ENCODE peak calls at places on chromosomes 13 and 19, in nine cellular contexts. I is A549, O is HepG2, N is H1, G is tibial nerve, D is sigmoid colon, H is HCT116, Z is stomach, E is thyroid gland. J is an unnamed sample.

GRCh38 chr19:50025022-50025793 is at the start of gene VRK3:
- DNase-seq in O (peak), G (peak), Z (peak), E (peak), D (peak), N (peak), I (peak), H (peak), J (peak)

GRCh38 chr13:42969558-42970172 is 22.4 kb downstream of the EPSTI1 start:
- DNase-seq in N (peak), G (peak), O (peak), D (peak), Z (peak), E (peak), I (peak), H (peak), J (peak)

GRCh38 chr13:98307392-98307743 is 130.3 kb upstream of the RNF113B start:
- DNase-seq in O (no peak), G (no peak), I (no peak), E (peak), Z (no peak), H (no peak), D (no peak), N (no peak), J (no peak)

GRCh38 chr19:35940078-35940775 is 4.1 kb downstream of the LRFN3 start:
- DNase-seq in Z (no peak), H (no peak), G (no peak), I (no peak), N (no peak), E (no peak), O (no peak), D (no peak), J (no peak)

GRCh38 chr13:23175920-23176319 is 4.9 kb upstream of the SGCG start:
- DNase-seq in O (no peak), N (no peak), Z (no peak), I (no peak), G (no peak), H (peak), D (no peak), E (no peak), J (no peak)

GRCh38 chr19:46428278-46429141 is at the start of gene PNMA8C:
- DNase-seq in N (peak), E (peak), O (no peak), I (no peak), H (no peak), G (no peak), Z (peak), D (peak), J (no peak)

GRCh38 chr19:48419158-48419920 is 25.9 kb downstream of the GRIN2D start:
- DNase-seq in N (peak), D (peak), G (no peak), O (no peak), I (no peak), E (peak), Z (peak), H (no peak), J (no peak)

GRCh38 chr13:101829484-101829883 is 377.0 kb downstream of the ITGBL1 start:
- DNase-seq in H (no peak), E (no peak), O (no peak), I (no peak), G (no peak), N (no peak), Z (no peak), D (no peak), J (no peak)

GRCh38 chr19:55704494-55705245 is 29.6 kb downstream of the EPN1 start:
- DNase-seq in E (no peak), Z (no peak), N (no peak), O (no peak), G (no peak), H (no peak), D (no peak), I (no peak), J (no peak)

GRCh38 chr19:13208131-13208963 is 58.1 kb downstream of the IER2 start:
- DNase-seq in D (peak), G (peak), O (no peak), N (no peak), Z (peak), H (no peak), I (no peak), E (peak), J (no peak)

GRCh38 chr19:47779524-47780214 is 1.2 kb downstream of the SELENOW start:
- DNase-seq in Z (peak), E (peak), H (no peak), I (no peak), O (no peak), G (peak), N (no peak), D (peak), J (no peak)

GRCh38 chr13:48808689-48809088 is 155.0 kb downstream of the CYSLTR2 start:
- DNase-seq in N (no peak), O (peak), E (no peak), H (no peak), D (no peak), Z (no peak), I (no peak), G (no peak), J (no peak)

GRCh38 chr19:45158503-45159026 is 2.2 kb downstream of the NKPD1 start:
- DNase-seq in O (no peak), Z (no peak), E (no peak), D (no peak), I (no peak), G (no peak), N (no peak), H (no peak), J (no peak)
- TF ChIP-seq POLR2A in O (no peak), Z (no peak), E (no peak), D (no peak), I (no peak), G (no peak), N (no peak), H (no peak), J (no peak)

GRCh38 chr13:114066956-114067355 is 65.5 kb downstream of the RASA3 start:
- DNase-seq in H (no peak), I (no peak), O (no peak), Z (no peak), D (no peak), N (no peak), G (no peak), E (no peak), J (no peak)

GRCh38 chr13:114068723-114069322 is 63.6 kb downstream of the RASA3 start:
- DNase-seq in H (no peak), N (no peak), I (no peak), D (peak), E (peak), Z (no peak), O (no peak), G (peak), J (no peak)

GRCh38 chr13:114065926-114066774 is 66.3 kb downstream of the RASA3 start:
- DNase-seq in G (no peak), E (no peak), Z (no peak), H (no peak), N (no peak), I (no peak), D (peak), O (no peak), J (no peak)

GRCh38 chr13:114067886-114068722 is 64.3 kb downstream of the RASA3 start:
- DNase-seq in Z (no peak), I (no peak), G (peak), D (peak), O (no peak), H (no peak), N (no peak), E (no peak), J (no peak)

GRCh38 chr13:114067381-114067885 is 65.0 kb downstream of the RASA3 start:
- DNase-seq in Z (no peak), G (peak), N (no peak), E (no peak), O (no peak), I (no peak), H (no peak), D (no peak), J (no peak)
- TF ChIP-seq POLR2A in Z (no peak), G (no peak), N (no peak), E (no peak), O (no peak), I (no peak), H (no peak), D (no peak), J (no peak)

DNA sequence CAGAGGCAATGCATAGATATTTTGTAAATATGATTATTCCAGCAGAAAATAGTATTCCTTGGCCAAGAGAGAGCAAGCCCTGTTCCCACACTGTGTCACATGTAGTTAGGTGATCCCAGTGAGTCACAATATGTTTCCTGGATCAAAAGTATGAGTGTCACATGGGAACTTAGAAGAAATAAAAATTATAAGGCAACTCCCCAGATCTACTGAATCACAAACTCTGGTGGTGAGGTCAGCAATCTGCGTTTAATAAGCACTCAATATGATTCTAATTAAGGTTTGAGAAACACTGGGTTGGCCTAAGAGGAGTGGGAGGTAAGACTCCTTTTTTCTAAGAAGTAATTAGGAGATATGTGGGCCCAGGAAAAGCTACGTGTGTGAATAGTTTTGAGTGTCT is 1504.5 kb upstream of the PCDH20 start:
- DNase-seq in I (no peak), N (no peak), D (no peak), E (no peak), G (no peak), Z (no peak), O (no peak), H (no peak), J (no peak)
- TF ChIP-seq POLR2A in I (no peak), N (no peak), D (no peak), E (no peak), G (no peak), Z (no peak), O (no peak), H (no peak), J (no peak)

DNA sequence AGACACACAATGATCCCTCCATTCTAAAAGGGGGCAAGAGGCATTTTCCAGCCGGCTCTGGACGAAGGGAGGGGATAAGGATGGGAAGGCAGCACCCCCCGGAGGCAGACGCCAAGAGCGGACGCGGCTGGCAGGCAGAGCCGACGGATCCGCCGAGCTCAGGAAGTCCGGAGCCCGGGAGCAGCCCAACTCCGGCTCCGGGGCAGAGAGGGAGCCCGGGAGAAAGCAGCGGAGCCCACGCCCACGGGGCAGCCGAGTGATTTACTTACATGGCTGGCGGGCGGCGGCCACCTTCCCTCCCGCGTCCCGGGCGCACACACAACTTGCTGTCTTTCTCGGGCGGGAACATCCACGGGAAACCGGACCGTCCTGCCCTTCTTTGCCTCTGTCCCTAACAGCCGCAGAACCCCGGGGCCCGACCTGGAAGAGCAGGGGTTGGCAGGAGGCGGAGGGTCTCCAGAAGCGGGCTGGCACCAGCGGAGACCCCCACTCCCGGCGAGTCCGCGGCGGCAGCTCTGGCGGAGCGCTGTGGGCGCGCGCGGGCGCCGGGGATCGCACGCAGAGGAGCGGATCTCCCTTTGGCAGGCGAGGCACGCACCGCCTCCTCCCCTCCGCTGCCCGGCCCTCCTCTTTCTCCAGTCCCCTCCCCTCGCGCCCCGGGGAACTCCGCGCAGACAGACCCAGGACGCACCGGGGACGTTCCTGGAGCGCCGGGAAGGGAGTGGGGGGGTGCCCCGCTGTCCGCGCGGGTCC is at the start of gene LHFPL6:
- DNase-seq in N (peak), G (peak), H (no peak), Z (peak), O (peak), I (peak), E (peak), D (peak), J (peak)
- TF ChIP-seq POLR2A in N (no peak), G (peak), H (no peak), Z (no peak), O (no peak), I (no peak), E (no peak), D (peak), J (peak)

GRCh38 chr19:45251452-45252354 is 632 bp downstream of the MARK4 start:
- DNase-seq in G (no peak), I (no peak), N (peak), Z (no peak), H (no peak), O (no peak), E (peak), D (no peak), J (no peak)

GRCh38 chr19:45250216-45250831 is 747 bp upstream of the MARK4 start:
- DNase-seq in I (no peak), D (no peak), N (no peak), H (no peak), O (no peak), E (no peak), Z (no peak), G (no peak), J (no peak)

GRCh38 chr19:45249261-45250033 is 1.6 kb upstream of the MARK4 start:
- DNase-seq in I (no peak), D (no peak), O (no peak), G (no peak), H (no peak), Z (no peak), N (no peak), E (no peak), J (no peak)

GRCh38 chr19:45253396-45254027 is 2.4 kb downstream of the MARK4 start:
- DNase-seq in Z (no peak), G (no peak), E (no peak), O (no peak), D (no peak), I (no peak), H (no peak), N (no peak), J (peak)

DNA sequence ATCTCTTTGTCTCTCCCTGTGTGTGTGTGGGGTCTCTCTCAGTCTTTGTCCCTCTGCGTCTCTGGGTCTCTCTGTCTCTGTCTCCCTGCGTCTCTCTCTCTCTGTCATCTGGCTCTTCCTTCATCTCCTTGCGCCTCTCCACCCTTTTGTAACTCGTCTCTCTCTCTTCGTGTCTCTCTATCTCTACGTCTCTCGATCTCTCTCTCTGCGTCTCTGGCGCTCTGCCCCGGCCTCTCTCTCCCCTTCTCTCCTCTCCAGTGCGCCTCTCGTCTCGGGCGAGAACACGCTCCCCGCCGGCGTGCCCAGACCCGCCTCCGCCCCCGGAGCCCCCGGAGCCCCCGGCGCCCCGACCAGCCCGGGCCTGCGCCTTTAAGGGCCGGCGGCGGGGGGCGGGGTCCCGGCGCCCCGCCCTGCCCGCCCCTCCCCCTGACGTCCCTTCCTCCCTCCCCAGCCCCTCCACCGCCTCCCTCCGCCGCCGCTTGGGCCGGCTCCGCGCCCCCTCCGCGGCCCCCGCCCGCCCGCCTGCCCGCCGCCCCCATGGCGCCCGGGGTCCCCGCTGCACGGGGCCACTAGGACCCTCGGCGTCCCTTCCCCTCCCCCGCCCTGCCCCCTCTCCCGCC is at the start of gene MARK4:
- DNase-seq in O (no peak), E (peak), H (peak), Z (peak), N (peak), I (peak), D (peak), G (no peak), J (peak)
- TF ChIP-seq POLR2A in O (no peak), E (no peak), H (peak), Z (no peak), N (no peak), I (peak), D (no peak), G (no peak), J (peak)

GRCh38 chr19:572140-572890 is at the start of gene BSG:
- DNase-seq in H (peak), Z (peak), D (peak), N (peak), O (peak), I (peak), G (peak), E (peak), J (peak)
- TF ChIP-seq POLR2A in H (peak), Z (no peak), D (peak), N (peak), O (peak), I (peak), G (peak), E (peak), J (peak)